ENCODE peak calls at places on chromosomes 5 and 9, in ten cellular contexts. X is tibial artery; S is testis; J is psoas muscle; E is HCT116; C is GM23248; L is left ventricle myocardium inferior; F is CD8-positive, alpha-beta memory T cell; M is GM06990; N is cardiac muscle cell. B is an unnamed sample. For H3K36me3, the result is how much of the 10 kb centered on the place peaks cover.

GRCh38 chr9:17503196-17503595 is 75.7 kb upstream of the SH3GL2 start:
- DNase-seq in F (no peak), N (no peak), L (no peak), S (no peak), E (no peak), J (no peak), X (no peak), C (no peak), M (no peak), B (no peak)

GRCh38 chr5:132054697-132055440 is 5.6 kb upstream of the IL3 start:
- DNase-seq in C (no peak), M (no peak), S (peak), X (no peak), L (peak), J (no peak), N (no peak), F (no peak), E (no peak), B (peak)

GRCh38 chr5:119342414-119342813 is 13.4 kb upstream of the TNFAIP8 start:
- DNase-seq in E (no peak), X (no peak), N (no peak), S (no peak), J (no peak), C (no peak), L (no peak), F (no peak), M (no peak), B (no peak)

GRCh38 chr9:114836769-114837168 is 30.9 kb upstream of the TNFSF15 start:
- DNase-seq in M (no peak), N (no peak), L (no peak), F (no peak), S (no peak), J (no peak), C (peak), X (no peak), E (no peak), B (no peak)

GRCh38 chr5:102223542-102224444 is 72.3 kb downstream of the SLCO4C1 start:
- DNase-seq in E (peak), X (no peak), N (peak), C (peak), M (peak), J (no peak), S (no peak), L (no peak), F (no peak), B (no peak)

GRCh38 chr9:2109066-2109650 is 94.0 kb downstream of the SMARCA2 start:
- DNase-seq in C (peak), S (no peak), L (no peak), F (no peak), E (no peak), N (no peak), X (no peak), J (no peak), M (no peak), B (no peak)

GRCh38 chr9:37554318-37554717 is 21.9 kb downstream of the FBXO10 start:
- DNase-seq in F (no peak), X (no peak), J (no peak), C (no peak), L (no peak), M (no peak), E (no peak), N (no peak), S (no peak), B (no peak)

GRCh38 chr5:127942246-127943060 is 141.1 kb upstream of the SLC12A2 start:
- DNase-seq in N (no peak), M (no peak), X (no peak), J (no peak), L (no peak), C (peak), F (no peak), E (no peak), S (no peak), B (no peak)

GRCh38 chr5:134097221-134097620 is 17.3 kb upstream of the TCF7 start:
- DNase-seq in J (no peak), L (no peak), S (no peak), M (no peak), E (no peak), X (no peak), N (no peak), C (peak), F (no peak), B (no peak)

GRCh38 chr5:110150199-110150598 is 460.5 kb downstream of the MAN2A1 start:
- DNase-seq in L (no peak), X (no peak), F (no peak), J (no peak), S (no peak), N (no peak), C (peak), M (no peak), E (no peak), B (no peak)

GRCh38 chr5:159833088-159833487 is 83.2 kb upstream of the ADRA1B start:
- DNase-seq in L (no peak), C (no peak), E (no peak), F (no peak), M (no peak), J (no peak), N (no peak), S (no peak), X (no peak), B (no peak)

GRCh38 chr5:56202483-56202882 is 30.6 kb downstream of the ANKRD55 start:
- DNase-seq in X (no peak), C (no peak), S (no peak), L (no peak), F (no peak), N (no peak), M (no peak), E (no peak), J (no peak), B (no peak)

GRCh38 chr5:89346573-89346972 is 463.6 kb upstream of the MEF2C start:
- DNase-seq in X (no peak), L (no peak), J (no peak), S (no peak), E (no peak), N (no peak), F (no peak), C (no peak), M (no peak), B (no peak)

GRCh38 chr9:109846781-109847180 is 66.8 kb downstream of the PALM2AKAP2 start:
- DNase-seq in N (no peak), X (no peak), E (no peak), M (no peak), J (no peak), C (no peak), L (no peak), S (no peak), F (no peak), B (no peak)

GRCh38 chr9:80076105-80076504 is 504.3 kb downstream of the TLE4 start:
- DNase-seq in C (no peak), N (no peak), J (no peak), S (no peak), M (no peak), X (no peak), L (no peak), E (no peak), F (no peak), B (no peak)

GRCh38 chr5:6540111-6540830 is 91.6 kb downstream of the UBE2QL1 start:
- DNase-seq in X (no peak), E (no peak), C (peak), F (no peak), S (no peak), M (no peak), N (no peak), L (no peak), J (no peak), B (no peak)

GRCh38 chr9:92680166-92681119 is 10.5 kb upstream of the IPPK start:
- DNase-seq in C (peak), N (no peak), M (no peak), S (no peak), L (no peak), F (no peak), E (no peak), X (no peak), J (peak), B (no peak)

GRCh38 chr9:98791147-98792095 is 4.9 kb downstream of the ANKS6 start:
- DNase-seq in J (peak), X (peak), E (peak), C (peak), L (peak), N (peak), M (peak), S (peak), F (peak), B (peak)

GRCh38 chr9:87359958-87360601 is 137.6 kb upstream of the DAPK1 start:
- DNase-seq in S (no peak), N (no peak), X (no peak), E (no peak), F (no peak), J (no peak), M (no peak), L (no peak), C (no peak), B (no peak)

GRCh38 chr9:137984005-137984404 is 106.4 kb downstream of the CACNA1B start:
- DNase-seq in J (no peak), E (no peak), X (no peak), C (no peak), M (no peak), N (no peak), F (no peak), L (no peak), S (no peak), B (no peak)

GRCh38 chr9:109232449-109232848 is 65.4 kb upstream of the FRRS1L start:
- DNase-seq in C (peak), N (no peak), F (no peak), M (no peak), X (no peak), S (no peak), L (no peak), E (no peak), J (no peak), B (no peak)

GRCh38 chr9:127966416-127967150 is 14.2 kb downstream of the EEIG1 start:
- DNase-seq in N (no peak), F (no peak), C (no peak), J (no peak), M (no peak), L (peak), S (no peak), X (no peak), E (no peak), B (peak)

GRCh38 chr9:131367445-131367844 is 26.4 kb upstream of the PRRC2B start:
- DNase-seq in X (no peak), E (no peak), N (no peak), C (no peak), S (no peak), M (no peak), F (no peak), L (no peak), J (no peak), B (no peak)

GRCh38 chr9:129040113-129040643 is 3.8 kb downstream of the MIGA2 start:
- DNase-seq in M (no peak), E (no peak), F (no peak), L (no peak), X (no peak), J (no peak), S (no peak), C (no peak), N (no peak), B (no peak)

GRCh38 chr9:71355884-71356283 is 234.5 kb upstream of the TRPM3 start:
- DNase-seq in N (no peak), L (no peak), X (no peak), F (no peak), J (no peak), M (no peak), S (no peak), C (no peak), E (peak), B (no peak)

GRCh38 chr9:110103257-110103656 is 104.7 kb downstream of the C9orf152 start:
- DNase-seq in N (no peak), L (no peak), J (no peak), S (no peak), F (no peak), C (no peak), X (no peak), E (no peak), M (no peak), B (no peak)

GRCh38 chr5:147180751-147181150 is 54.1 kb upstream of the STK32A start:
- DNase-seq in X (no peak), J (no peak), E (no peak), C (no peak), S (no peak), L (no peak), F (no peak), N (no peak), M (no peak), B (no peak)

GRCh38 chr5:59887274-59887673 is 6.3 kb downstream of the PDE4D start:
- DNase-seq in L (no peak), S (no peak), E (no peak), N (no peak), X (no peak), C (no peak), J (no peak), F (no peak), M (no peak), B (no peak)

GRCh38 chr9:131282688-131283422 is 6.5 kb upstream of the FAM78A start:
- DNase-seq in E (no peak), N (peak), X (no peak), L (peak), M (no peak), S (no peak), C (peak), J (peak), F (no peak), B (no peak)

GRCh38 chr9:107425110-107426025 is 64.2 kb downstream of the KLF4 start:
- DNase-seq in X (peak), J (peak), E (peak), L (peak), M (peak), F (peak), S (peak), C (peak), N (peak), B (peak)

GRCh38 chr9:91589101-91589553 is 165.5 kb upstream of the NFIL3 start:
- DNase-seq in J (no peak), L (peak), X (no peak), S (peak), F (no peak), E (no peak), N (no peak), C (peak), M (peak), B (peak)

GRCh38 chr5:103601314-103601713 is 38.7 kb upstream of the NUDT12 start:
- DNase-seq in E (no peak), X (no peak), F (no peak), M (no peak), L (no peak), N (no peak), C (no peak), J (no peak), S (no peak), B (no peak)

GRCh38 chr9:133609311-133610098 is at the start of gene FAM163B:
- DNase-seq in S (peak), L (peak), J (peak), M (no peak), C (peak), X (no peak), N (peak), E (no peak), F (no peak), B (peak)

GRCh38 chr9:129182625-129183494 is 4.8 kb upstream of the IER5L start:
- DNase-seq in S (no peak), N (peak), E (no peak), L (no peak), M (no peak), J (peak), F (no peak), X (no peak), C (peak), B (no peak)

GRCh38 chr5:90747693-90748092 is 189.1 kb downstream of the ADGRV1 start:
- DNase-seq in M (no peak), L (no peak), X (no peak), N (no peak), E (no peak), J (no peak), C (no peak), F (no peak), S (no peak), B (no peak)

GRCh38 chr5:122149691-122150090 is 20.3 kb downstream of the ZNF474 start:
- DNase-seq in J (no peak), C (no peak), L (no peak), F (no peak), M (no peak), X (no peak), N (no peak), S (no peak), E (no peak), B (no peak)

GRCh38 chr5:174724484-174725260 is at the start of gene MSX2:
- DNase-seq in S (peak), N (peak), X (peak), C (peak), F (peak), M (no peak), L (peak), E (peak), J (peak), B (peak)

GRCh38 chr5:176934309-176934930 is 35.3 kb upstream of the HK3 start:
- DNase-seq in F (no peak), X (no peak), S (no peak), C (no peak), L (no peak), E (no peak), M (no peak), J (no peak), N (no peak), B (no peak)

GRCh38 chr5:176938472-176938871 is 39.3 kb upstream of the HK3 start:
- DNase-seq in J (no peak), S (no peak), M (no peak), C (no peak), F (no peak), X (no peak), L (no peak), E (no peak), N (no peak), B (no peak)

GRCh38 chr5:176929654-176930053 is 30.5 kb upstream of the HK3 start:
- DNase-seq in M (no peak), C (no peak), J (no peak), N (no peak), X (no peak), E (no peak), S (no peak), L (no peak), F (no peak), B (no peak)

GRCh38 chr5:176935017-176935416 is 35.9 kb upstream of the HK3 start:
- DNase-seq in J (no peak), L (no peak), C (no peak), X (no peak), S (no peak), F (no peak), N (no peak), E (no peak), M (no peak), B (no peak)
- H3K36me3 ChIP-seq in J (half or more), L (half or more), C (under half), X (half or more), S (under half), F (under half), N (under half), E (under half), M (under half), B (under half)

GRCh38 chr5:157365732-157366131 is 94.3 kb upstream of the NIPAL4 start:
- DNase-seq in L (no peak), N (no peak), M (no peak), X (no peak), C (peak), F (no peak), S (no peak), E (no peak), J (no peak), B (no peak)
- H3K36me3 ChIP-seq in L (under half), N (under half), M (under half), X (under half), C (under half), F (half or more), S (under half), E (under half), J (under half), B (under half)

GRCh38 chr5:78627175-78627574 is 21.4 kb downstream of the LHFPL2 start:
- DNase-seq in E (no peak), L (no peak), M (no peak), N (no peak), F (no peak), X (no peak), S (peak), C (peak), J (no peak), B (no peak)
- H3K36me3 ChIP-seq in E (under half), L (under half), M (under half), N (under half), F (under half), X (under half), S (under half), C (under half), J (under half), B (under half)

DNA sequence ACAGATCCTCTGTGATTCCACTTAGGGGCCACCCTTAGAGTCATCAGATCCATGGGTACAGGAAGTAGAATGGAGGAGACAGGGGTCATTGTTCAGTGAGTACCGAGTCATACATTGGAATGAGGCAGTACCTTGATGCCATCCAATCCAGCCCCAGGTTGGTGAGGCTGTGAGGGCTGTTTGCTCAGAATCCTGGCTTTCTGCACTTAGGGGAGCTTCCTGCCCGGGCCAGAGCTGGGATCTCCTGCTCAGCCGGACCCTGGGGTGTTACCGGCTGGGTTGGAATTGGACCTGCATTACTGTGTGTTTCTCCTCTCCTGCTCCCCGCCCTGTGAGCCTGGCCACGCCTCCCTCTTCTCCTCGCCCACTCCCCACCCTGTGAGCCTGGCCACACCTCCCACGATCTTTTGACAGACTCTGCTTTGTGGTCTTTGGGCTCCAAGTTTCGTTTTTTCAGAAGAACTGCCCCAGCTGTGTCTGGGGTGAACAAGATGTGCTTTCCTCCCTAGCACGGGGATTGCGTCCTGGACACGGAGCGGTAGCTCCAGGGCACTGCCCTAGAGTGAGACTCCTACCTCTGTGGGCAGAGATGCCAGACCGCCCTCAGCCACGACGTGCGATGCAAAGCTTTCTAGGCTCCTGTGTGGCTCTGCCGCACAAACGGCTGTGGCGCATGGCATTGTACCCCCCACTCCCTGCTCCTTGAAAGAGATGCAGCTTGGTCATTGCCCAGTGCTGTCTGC is 15.4 kb downstream of the TRAF2 start:
- DNase-seq in S (peak), C (peak), J (no peak), N (no peak), M (peak), X (peak), F (peak), L (no peak), E (peak), B (peak)
- H3K36me3 ChIP-seq in S (under half), C (under half), J (under half), N (under half), M (under half), X (under half), F (under half), L (under half), E (under half), B (under half)

GRCh38 chr9:134809296-134809695 is 71.3 kb upstream of the FCN2 start:
- DNase-seq in L (no peak), E (no peak), N (no peak), S (no peak), F (no peak), X (peak), M (no peak), J (peak), C (no peak), B (no peak)

GRCh38 chr9:134811673-134812668 is 68.6 kb upstream of the FCN2 start:
- DNase-seq in N (no peak), X (no peak), C (peak), M (no peak), F (no peak), L (no peak), S (no peak), E (no peak), J (no peak), B (no peak)

GRCh38 chr9:134813841-134814240 is 66.8 kb upstream of the FCN2 start:
- DNase-seq in F (no peak), L (no peak), N (no peak), S (no peak), C (no peak), M (no peak), E (no peak), X (no peak), J (no peak), B (no peak)

GRCh38 chr9:134808393-134808792 is 72.2 kb upstream of the FCN2 start:
- DNase-seq in X (no peak), M (no peak), C (no peak), S (no peak), E (no peak), N (no peak), L (no peak), F (no peak), J (no peak), B (no peak)

GRCh38 chr9:134811079-134811672 is 69.4 kb upstream of the FCN2 start:
- DNase-seq in X (no peak), M (no peak), N (no peak), J (no peak), S (no peak), F (no peak), L (no peak), C (no peak), E (no peak), B (no peak)
- H3K36me3 ChIP-seq in X (half or more), M (under half), N (under half), J (under half), S (under half), F (under half), L (under half), C (half or more), E (under half), B (under half)